ENCODE peak calls at places on chromosomes 7 and 10, in six cellular contexts. X is naive thymus-derived CD8-positive, alpha-beta T cell; L is AG08396; R is activated naive CD4-positive, alpha-beta T cell; V is stimulated activated CD8-positive, alpha-beta memory T cell treated with anti-CD3 and anti-CD28 coated beads, Interleukin-7, amount 100 ng/mL, for 4 hours; Q is transverse colon. F is an unnamed sample.

GRCh38 chr7:84336303-84336702 is 141.7 kb upstream of the SEMA3A start:
- DNase-seq in X (no peak), L (peak), R (no peak), V (no peak), Q (no peak), F (no peak)

GRCh38 chr10:76231258-76231934 is 800.0 kb downstream of the LRMDA start:
- DNase-seq in X (no peak), L (no peak), R (no peak), V (no peak), Q (no peak), F (peak)

GRCh38 chr7:5421626-5422323 is 1.9 kb downstream of the TNRC18 start:
- DNase-seq in X (no peak), L (peak), R (no peak), V (no peak), Q (peak), F (peak)

GRCh38 chr7:75958802-75959543 is 35.4 kb downstream of the TMEM120A start:
- DNase-seq in X (no peak), L (no peak), R (no peak), V (no peak), Q (no peak), F (no peak)

GRCh38 chr10:30943451-30943850 is 88.2 kb downstream of the ZNF438 start:
- DNase-seq in X (no peak), L (no peak), R (no peak), V (no peak), Q (no peak), F (no peak)

GRCh38 chr10:70774810-70775678 is 10.1 kb downstream of the TBATA start:
- DNase-seq in X (no peak), L (no peak), R (no peak), V (no peak), Q (no peak), F (peak)

GRCh38 chr7:32670105-32670504 is 174.8 kb downstream of the AVL9 start:
- DNase-seq in X (no peak), L (no peak), R (no peak), V (no peak), Q (peak), F (peak)

GRCh38 chr10:92544296-92544695 is 29.6 kb downstream of the IDE start:
- DNase-seq in X (no peak), L (no peak), R (no peak), V (no peak), Q (no peak), F (no peak)

GRCh38 chr7:151894131-151895007 is 17.5 kb upstream of the PRKAG2 start:
- DNase-seq in X (no peak), L (no peak), R (no peak), V (no peak), Q (peak), F (peak)

GRCh38 chr7:18754766-18755165 is 259.2 kb downstream of the HDAC9 start:
- DNase-seq in X (no peak), L (no peak), R (no peak), V (no peak), Q (no peak), F (no peak)

GRCh38 chr7:20958474-20958873 is 171.8 kb upstream of the SP8 start:
- DNase-seq in X (no peak), L (no peak), R (no peak), V (no peak), Q (no peak), F (no peak)

GRCh38 chr7:158819571-158820203 is 9.6 kb downstream of the ESYT2 start:
- DNase-seq in X (no peak), L (no peak), R (no peak), V (no peak), Q (no peak), F (no peak)

GRCh38 chr10:11865561-11865960 is 42.4 kb downstream of the PROSER2 start:
- DNase-seq in X (no peak), L (no peak), R (no peak), V (no peak), Q (no peak), F (no peak)

GRCh38 chr10:116122126-116122525 is 150.9 kb downstream of the GFRA1 start:
- DNase-seq in X (no peak), L (no peak), R (no peak), V (no peak), Q (no peak), F (no peak)

GRCh38 chr10:19097151-19097550 is 48.5 kb downstream of the MALRD1 start:
- DNase-seq in X (no peak), L (no peak), R (no peak), V (no peak), Q (no peak), F (no peak)

GRCh38 chr7:66640802-66641525 is 12.3 kb downstream of the KCTD7 start:
- DNase-seq in X (no peak), L (no peak), R (no peak), V (no peak), Q (peak), F (no peak)

GRCh38 chr10:15238553-15239335 is 70.3 kb upstream of the NMT2 start:
- DNase-seq in X (no peak), L (no peak), R (no peak), V (no peak), Q (no peak), F (no peak)

GRCh38 chr10:118531105-118531851 is 64.2 kb downstream of the PRLHR start:
- DNase-seq in X (no peak), L (no peak), R (no peak), V (no peak), Q (no peak), F (no peak)

GRCh38 chr10:3292601-3293000 is 120.0 kb upstream of the PITRM1 start:
- DNase-seq in X (no peak), L (no peak), R (no peak), V (no peak), Q (peak), F (no peak)

GRCh38 chr10:33413093-33413442 is 78.6 kb upstream of the NRP1 start:
- DNase-seq in X (no peak), L (no peak), R (no peak), V (no peak), Q (no peak), F (no peak)

GRCh38 chr7:158559356-158559755 is 28.3 kb downstream of the PTPRN2 start:
- DNase-seq in X (no peak), L (no peak), R (no peak), V (no peak), Q (no peak), F (peak)

GRCh38 chr7:91408388-91409154 is 144.3 kb downstream of the FZD1 start:
- DNase-seq in X (no peak), L (no peak), R (no peak), V (no peak), Q (no peak), F (no peak)

GRCh38 chr7:116999316-116999715 is 46.0 kb downstream of the ST7 start:
- DNase-seq in X (no peak), L (no peak), R (no peak), V (no peak), Q (no peak), F (no peak)

GRCh38 chr10:6013413-6014192 is 36.3 kb upstream of the IL15RA start:
- DNase-seq in X (no peak), L (no peak), R (no peak), V (no peak), Q (no peak), F (no peak)

GRCh38 chr7:66307591-66308215 is 102.6 kb downstream of the TPST1 start:
- DNase-seq in X (no peak), L (no peak), R (no peak), V (no peak), Q (no peak), F (no peak)

GRCh38 chr7:36312064-36312914 is 77.4 kb upstream of the ANLN start:
- DNase-seq in X (peak), L (no peak), R (no peak), V (peak), Q (peak), F (peak)

GRCh38 chr7:119720541-119720940 is 552.4 kb upstream of the KCND2 start:
- DNase-seq in X (no peak), L (peak), R (no peak), V (no peak), Q (no peak), F (no peak)

GRCh38 chr10:79066460-79067240 is 2.1 kb upstream of the ZMIZ1 start:
- DNase-seq in X (no peak), L (peak), R (no peak), V (no peak), Q (no peak), F (peak)

GRCh38 chr10:51010977-51011376 is 63.3 kb upstream of the PRKG1 start:
- DNase-seq in X (peak), L (peak), R (no peak), V (no peak), Q (no peak), F (peak)

GRCh38 chr10:131997366-131998049 is 15.8 kb upstream of the BNIP3 start:
- DNase-seq in X (no peak), L (peak), R (no peak), V (no peak), Q (peak), F (peak)

GRCh38 chr10:30058570-30059132 is 735 bp downstream of the JCAD start:
- DNase-seq in X (no peak), L (peak), R (no peak), V (no peak), Q (no peak), F (peak)

GRCh38 chr7:134899729-134900128 is 86.6 kb upstream of the AGBL3 start:
- DNase-seq in X (no peak), L (no peak), R (no peak), V (no peak), Q (no peak), F (no peak)

GRCh38 chr7:32427769-32428291 is 62.4 kb downstream of the LSM5 start:
- DNase-seq in X (peak), L (peak), R (peak), V (peak), Q (peak), F (peak)

GRCh38 chr10:28587270-28587969 is 54.5 kb downstream of the WAC start:
- DNase-seq in X (no peak), L (peak), R (no peak), V (no peak), Q (no peak), F (no peak)

GRCh38 chr10:10865303-10865702 is 152.4 kb upstream of the CELF2 start:
- DNase-seq in X (no peak), L (no peak), R (no peak), V (no peak), Q (no peak), F (no peak)

GRCh38 chr7:47375121-47375551 is 206.8 kb downstream of the TNS3 start:
- DNase-seq in X (no peak), L (peak), R (no peak), V (no peak), Q (peak), F (no peak)